ENCODE peak calls at places on chromosomes 11 and 22, in ten cellular contexts. H is sigmoid colon, K is esophagus squamous epithelium, U is stomach, W is A549, G is spleen, V is gastrocnemius medialis, X is GM12878, E is heart left ventricle, B is right lobe of liver. R is an unnamed sample.

GRCh38 chr11:67615455-67616430 is 9.0 kb downstream of the NDUFV1 start:
- DNase-seq in H (no peak), K (no peak), U (peak; percentile 62), W (peak; percentile 55), G (peak; percentile 85), V (no peak), X (no peak), E (peak; percentile 69), B (peak; percentile 81), R (peak; percentile 64)

GRCh38 chr11:25566298-25567200 is 765.4 kb upstream of the ANO3 start:
- DNase-seq in H (peak; percentile 64), K (no peak), U (no peak), W (no peak), G (no peak), V (no peak), X (no peak), E (no peak), B (no peak), R (no peak)

GRCh38 chr22:24338701-24339451 is 68.2 kb downstream of the SPECC1L start:
- DNase-seq in H (no peak), K (no peak), U (no peak), W (no peak), G (no peak), V (peak; percentile 21), X (no peak), E (no peak), B (no peak), R (no peak)

GRCh38 chr11:107018274-107018901 is at the start of gene GUCY1A2:
- DNase-seq in H (peak; percentile 55), K (no peak), U (no peak), W (peak; percentile 6), G (peak; percentile 61), V (no peak), X (no peak), E (peak; percentile 56), B (no peak), R (peak; percentile 13)

GRCh38 chr22:33192156-33192555 is 134.0 kb upstream of the SYN3 start:
- DNase-seq in H (no peak), K (no peak), U (no peak), W (no peak), G (no peak), V (no peak), X (no peak), E (no peak), B (no peak), R (no peak)

GRCh38 chr11:12253843-12254281 is 123.5 kb upstream of the PARVA start:
- DNase-seq in H (no peak), K (no peak), U (peak; percentile 62), W (no peak), G (no peak), V (no peak), X (no peak), E (no peak), B (peak; percentile 88), R (peak; percentile 77)

GRCh38 chr11:102237096-102237735 is 80.1 kb upstream of the BIRC3 start:
- DNase-seq in H (no peak), K (no peak), U (no peak), W (no peak), G (no peak), V (no peak), X (no peak), E (no peak), B (no peak), R (no peak)

GRCh38 chr11:47611240-47611863 is 17.1 kb upstream of the C1QTNF4 start:
- DNase-seq in H (no peak), K (no peak), U (no peak), W (no peak), G (peak; percentile 36), V (no peak), X (peak; percentile 42), E (no peak), B (no peak), R (no peak)

GRCh38 chr11:8233691-8234424 is 29.8 kb downstream of the LMO1 start:
- DNase-seq in H (no peak), K (no peak), U (no peak), W (peak; percentile 51), G (peak; percentile 49), V (no peak), X (no peak), E (no peak), B (no peak), R (no peak)

GRCh38 chr11:7511405-7511804 is 2.4 kb upstream of the PPFIBP2 start:
- DNase-seq in H (peak; percentile 82), K (no peak), U (peak; percentile 80), W (no peak), G (no peak), V (peak; percentile 83), X (no peak), E (peak; percentile 70), B (peak; percentile 83), R (peak; percentile 69)

GRCh38 chr22:38481871-38482332 is 14.0 kb downstream of the KDELR3 start:
- DNase-seq in H (no peak), K (no peak), U (no peak), W (no peak), G (peak; percentile 32), V (no peak), X (no peak), E (peak; percentile 36), B (no peak), R (no peak)

GRCh38 chr11:117809236-117810055 is 12.4 kb upstream of the DSCAML1 start:
- DNase-seq in H (peak; percentile 88), K (no peak), U (peak; percentile 60), W (peak; percentile 84), G (peak; percentile 83), V (no peak), X (no peak), E (peak; percentile 86), B (no peak), R (peak; percentile 56)

GRCh38 chr22:44311855-44312170 is 938 bp downstream of the SHISAL1 start:
- DNase-seq in H (no peak), K (no peak), U (no peak), W (no peak), G (no peak), V (no peak), X (no peak), E (no peak), B (no peak), R (no peak)

GRCh38 chr11:71238941-71239340 is 13.4 kb downstream of the SHANK2 start:
- DNase-seq in H (no peak), K (no peak), U (no peak), W (no peak), G (peak; percentile 42), V (no peak), X (no peak), E (no peak), B (peak; percentile 4), R (no peak)

GRCh38 chr22:30892731-30893221 is 75.8 kb downstream of the MORC2 start:
- DNase-seq in H (no peak), K (no peak), U (peak; percentile 10), W (no peak), G (peak; percentile 40), V (no peak), X (no peak), E (peak; percentile 48), B (peak; percentile 28), R (no peak)

GRCh38 chr11:18669211-18669593 is 29.4 kb upstream of the TMEM86A start:
- DNase-seq in H (no peak), K (no peak), U (no peak), W (no peak), G (no peak), V (no peak), X (no peak), E (no peak), B (no peak), R (peak; percentile 16)

GRCh38 chr11:123241874-123242538 is 47.0 kb upstream of the CLMP start:
- DNase-seq in H (no peak), K (no peak), U (no peak), W (no peak), G (no peak), V (no peak), X (no peak), E (no peak), B (no peak), R (no peak)

GRCh38 chr11:75524576-75525432 is 937 bp downstream of the GDPD5 start:
- DNase-seq in H (no peak), K (no peak), U (peak; percentile 27), W (no peak), G (peak; percentile 86), V (no peak), X (no peak), E (no peak), B (no peak), R (no peak)

GRCh38 chr11:70078095-70078795 is at the start of gene ANO1:
- DNase-seq in H (peak; percentile 53), K (no peak), U (peak; percentile 52), W (no peak), G (peak; percentile 51), V (no peak), X (no peak), E (no peak), B (peak; percentile 48), R (peak; percentile 30)
- TF ChIP-seq CTCF in H (no peak), K (no peak), U (no peak), W (peak; percentile 17), G (no peak), V (no peak), X (no peak), E (peak; percentile 12), B (peak; percentile 31), R (no peak)

GRCh38 chr11:19918302-19919049 is 205.8 kb downstream of the NAV2 start:
- DNase-seq in H (no peak), K (no peak), U (no peak), W (no peak), G (no peak), V (no peak), X (no peak), E (no peak), B (no peak), R (no peak)
- H3K4me3 ChIP-seq in H (no peak overlapping the region), K (no peak overlapping the region), U (no peak overlapping the region), W (no peak overlapping the region), G (no peak overlapping the region), V (no peak overlapping the region), X (no peak overlapping the region), E (no peak overlapping the region), B (no peak overlapping the region), R (no peak overlapping the region)

DNA sequence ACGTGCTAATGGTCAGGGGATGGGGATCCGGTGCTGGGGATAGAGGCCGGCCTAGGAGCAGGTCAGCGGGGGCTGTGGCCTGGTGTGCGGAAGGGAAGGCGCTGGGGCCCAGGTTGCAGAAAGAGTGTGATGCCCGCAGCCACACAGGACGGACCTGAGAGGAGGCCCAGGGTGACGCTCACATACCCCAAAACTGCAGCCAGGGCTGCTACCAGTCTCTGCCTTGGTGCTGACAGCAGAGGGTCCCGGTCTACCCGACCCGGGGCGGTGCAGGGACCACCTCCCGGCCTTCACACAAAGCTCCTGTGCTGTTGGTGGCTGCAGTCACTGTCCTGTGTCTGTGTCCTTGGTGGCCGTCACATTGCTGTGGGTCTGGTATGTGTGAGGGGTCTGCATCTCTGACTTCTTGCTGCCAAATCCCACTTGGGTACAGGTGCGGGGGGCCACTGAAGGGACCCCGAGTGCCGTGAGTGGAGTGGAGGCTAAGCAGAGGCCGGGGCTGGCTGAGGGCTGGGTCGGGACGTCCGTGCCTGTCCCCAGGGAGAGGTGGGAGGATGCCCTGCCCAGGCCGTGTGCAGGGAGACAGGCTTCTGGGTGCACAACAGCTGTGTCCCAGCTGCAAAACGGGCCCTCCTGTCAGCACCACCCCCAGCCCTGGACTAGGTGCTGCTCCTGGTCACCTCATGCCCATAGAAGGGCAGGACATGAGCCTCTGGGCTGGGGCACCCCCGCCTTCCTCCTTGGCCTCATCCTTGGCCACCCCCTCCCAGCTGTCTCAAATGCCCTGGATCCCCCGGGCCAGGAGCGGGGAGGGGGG is 1.5 kb downstream of the LSP1 start:
- DNase-seq in H (no peak), K (no peak), U (no peak), W (no peak), G (peak; percentile 88), V (no peak), X (peak; percentile 33), E (no peak), B (no peak), R (no peak)
- TF ChIP-seq POLR2A in H (no peak), K (no peak), U (no peak), W (no peak), G (no peak), V (no peak), X (peak; percentile 49), E (no peak), B (no peak), R (no peak)

GRCh38 chr11:2755071-2755470 is 55.3 kb upstream of the KCNQ1OT1 start:
- DNase-seq in H (no peak), K (no peak), U (no peak), W (no peak), G (peak; percentile 12), V (no peak), X (no peak), E (no peak), B (no peak), R (no peak)
- TF ChIP-seq CTCF in H (no peak), K (no peak), U (no peak), W (no peak), G (no peak), V (no peak), X (no peak), E (no peak), B (no peak), R (no peak)